ENCODE peak calls at places on chromosome 14, in eight cellular contexts. One of them, this sample, is unnamed.

GRCh38 chr14:39957290-39957689 is 525.1 kb upstream of the FBXO33 start:
- DNase-seq in H1: no peak
- DNase-seq in heart right ventricle: no peak
- DNase-seq in heart left ventricle: no peak
- DNase-seq in IMR-90: no peak
- DNase-seq in fibroblast of lung: no peak
- DNase-seq in ovary: no peak
- DNase-seq in stomach: no peak
- DNase-seq in this sample: no peak

GRCh38 chr14:46840971-46841729 is 189.6 kb upstream of the RPL10L start:
- DNase-seq in fibroblast of lung: no peak
- DNase-seq in heart right ventricle: no peak
- DNase-seq in H1: no peak
- DNase-seq in ovary: no peak
- DNase-seq in IMR-90: no peak
- DNase-seq in stomach: no peak
- DNase-seq in heart left ventricle: no peak
- DNase-seq in this sample: no peak

GRCh38 chr14:73383356-73383755 is 75.0 kb downstream of the NUMB start:
- DNase-seq in stomach: no peak
- DNase-seq in ovary: no peak
- DNase-seq in fibroblast of lung: no peak
- DNase-seq in H1: no peak
- DNase-seq in heart left ventricle: no peak
- DNase-seq in heart right ventricle: no peak
- DNase-seq in IMR-90: no peak
- DNase-seq in this sample: no peak

GRCh38 chr14:34981743-34982420 is 910 bp upstream of the SRP54 start:
- DNase-seq in heart left ventricle: no peak
- DNase-seq in IMR-90: peak
- DNase-seq in ovary: no peak
- DNase-seq in stomach: no peak
- DNase-seq in fibroblast of lung: no peak
- DNase-seq in heart right ventricle: no peak
- DNase-seq in H1: no peak
- DNase-seq in this sample: no peak

GRCh38 chr14:84129028-84129427 is 1400.9 kb upstream of the FLRT2 start:
- DNase-seq in IMR-90: no peak
- DNase-seq in fibroblast of lung: no peak
- DNase-seq in ovary: no peak
- DNase-seq in H1: no peak
- DNase-seq in heart left ventricle: no peak
- DNase-seq in stomach: no peak
- DNase-seq in heart right ventricle: no peak
- DNase-seq in this sample: no peak

GRCh38 chr14:100662850-100663527 is 63.7 kb upstream of the DLK1 start:
- DNase-seq in fibroblast of lung: peak
- DNase-seq in H1: no peak
- DNase-seq in ovary: peak
- DNase-seq in stomach: peak
- DNase-seq in heart right ventricle: peak
- DNase-seq in IMR-90: peak
- DNase-seq in heart left ventricle: peak
- DNase-seq in this sample: no peak

GRCh38 chr14:26549571-26549970 is 48.3 kb downstream of the NOVA1 start:
- DNase-seq in fibroblast of lung: no peak
- DNase-seq in ovary: no peak
- DNase-seq in H1: no peak
- DNase-seq in heart left ventricle: peak
- DNase-seq in IMR-90: no peak
- DNase-seq in heart right ventricle: no peak
- DNase-seq in stomach: no peak
- DNase-seq in this sample: no peak

GRCh38 chr14:93734086-93734822 is 54.0 kb downstream of the PRIMA1 start:
- DNase-seq in stomach: no peak
- DNase-seq in IMR-90: no peak
- DNase-seq in heart left ventricle: no peak
- DNase-seq in fibroblast of lung: no peak
- DNase-seq in ovary: no peak
- DNase-seq in heart right ventricle: no peak
- DNase-seq in H1: no peak
- DNase-seq in this sample: no peak

GRCh38 chr14:52146504-52146903 is 77.6 kb upstream of the NID2 start:
- DNase-seq in fibroblast of lung: peak
- DNase-seq in stomach: no peak
- DNase-seq in H1: no peak
- DNase-seq in heart right ventricle: no peak
- DNase-seq in heart left ventricle: no peak
- DNase-seq in IMR-90: no peak
- DNase-seq in ovary: no peak
- DNase-seq in this sample: no peak

GRCh38 chr14:104743461-104744380 is 9.2 kb upstream of the SIVA1 start:
- DNase-seq in heart left ventricle: peak
- DNase-seq in H1: no peak
- DNase-seq in heart right ventricle: no peak
- DNase-seq in ovary: no peak
- DNase-seq in stomach: no peak
- DNase-seq in IMR-90: peak
- DNase-seq in fibroblast of lung: no peak
- DNase-seq in this sample: no peak

GRCh38 chr14:53306926-53307325 is 153.8 kb upstream of the DDHD1 start:
- DNase-seq in stomach: no peak
- DNase-seq in H1: no peak
- DNase-seq in heart left ventricle: no peak
- DNase-seq in fibroblast of lung: peak
- DNase-seq in heart right ventricle: no peak
- DNase-seq in ovary: no peak
- DNase-seq in IMR-90: peak
- DNase-seq in this sample: peak

GRCh38 chr14:70707138-70708038 is 65.7 kb downstream of the TTC9 start:
- DNase-seq in H1: no peak
- DNase-seq in heart right ventricle: no peak
- DNase-seq in IMR-90: peak
- DNase-seq in stomach: no peak
- DNase-seq in ovary: no peak
- DNase-seq in fibroblast of lung: no peak
- DNase-seq in heart left ventricle: no peak
- DNase-seq in this sample: no peak

GRCh38 chr14:102819176-102819628 is 42.0 kb downstream of the TRAF3 start:
- DNase-seq in ovary: no peak
- DNase-seq in stomach: peak
- DNase-seq in heart left ventricle: no peak
- DNase-seq in IMR-90: no peak
- DNase-seq in H1: no peak
- DNase-seq in heart right ventricle: no peak
- DNase-seq in fibroblast of lung: no peak
- DNase-seq in this sample: no peak

GRCh38 chr14:69138189-69138535 is 14.8 kb downstream of the DCAF5 start:
- DNase-seq in heart right ventricle: no peak
- DNase-seq in H1: no peak
- DNase-seq in fibroblast of lung: peak
- DNase-seq in stomach: no peak
- DNase-seq in ovary: no peak
- DNase-seq in IMR-90: peak
- DNase-seq in heart left ventricle: no peak
- DNase-seq in this sample: no peak

GRCh38 chr14:76997257-76997970 is 31.1 kb downstream of the IRF2BPL start:
- DNase-seq in stomach: no peak
- DNase-seq in heart right ventricle: no peak
- DNase-seq in H1: no peak
- DNase-seq in fibroblast of lung: no peak
- DNase-seq in ovary: no peak
- DNase-seq in IMR-90: peak
- DNase-seq in heart left ventricle: no peak
- DNase-seq in this sample: no peak

GRCh38 chr14:105563347-105563737 is 37.0 kb downstream of the TMEM121 start:
- DNase-seq in H1: no peak
- DNase-seq in heart right ventricle: no peak
- DNase-seq in ovary: no peak
- DNase-seq in IMR-90: no peak
- DNase-seq in fibroblast of lung: no peak
- DNase-seq in heart left ventricle: no peak
- DNase-seq in stomach: no peak
- DNase-seq in this sample: no peak

GRCh38 chr14:79587194-79587593 is 624.1 kb downstream of the DIO2 start:
- DNase-seq in heart right ventricle: no peak
- DNase-seq in ovary: no peak
- DNase-seq in fibroblast of lung: peak
- DNase-seq in IMR-90: no peak
- DNase-seq in stomach: no peak
- DNase-seq in heart left ventricle: no peak
- DNase-seq in H1: no peak
- DNase-seq in this sample: no peak

GRCh38 chr14:24607635-24608492 is 1.6 kb downstream of the GZMH start:
- DNase-seq in IMR-90: no peak
- DNase-seq in fibroblast of lung: no peak
- DNase-seq in heart right ventricle: no peak
- DNase-seq in H1: no peak
- DNase-seq in stomach: no peak
- DNase-seq in heart left ventricle: no peak
- DNase-seq in ovary: no peak
- DNase-seq in this sample: no peak

GRCh38 chr14:92484132-92484823 is 29.3 kb upstream of the RIN3 start:
- DNase-seq in heart right ventricle: no peak
- DNase-seq in IMR-90: no peak
- DNase-seq in fibroblast of lung: no peak
- DNase-seq in H1: no peak
- DNase-seq in stomach: no peak
- DNase-seq in ovary: no peak
- DNase-seq in heart left ventricle: no peak
- DNase-seq in this sample: no peak

GRCh38 chr14:85417396-85417795 is 112.5 kb upstream of the FLRT2 start:
- DNase-seq in H1: no peak
- DNase-seq in stomach: no peak
- DNase-seq in IMR-90: no peak
- DNase-seq in heart right ventricle: no peak
- DNase-seq in fibroblast of lung: no peak
- DNase-seq in ovary: no peak
- DNase-seq in heart left ventricle: no peak
- DNase-seq in this sample: no peak

GRCh38 chr14:100402631-100403030 is 79.5 kb downstream of the SLC25A47 start:
- DNase-seq in IMR-90: no peak
- DNase-seq in H1: no peak
- DNase-seq in fibroblast of lung: no peak
- DNase-seq in heart left ventricle: no peak
- DNase-seq in ovary: no peak
- DNase-seq in stomach: no peak
- DNase-seq in heart right ventricle: no peak
- DNase-seq in this sample: no peak

GRCh38 chr14:61300754-61301153 is 19.6 kb upstream of the TMEM30B start:
- DNase-seq in stomach: no peak
- DNase-seq in fibroblast of lung: no peak
- DNase-seq in H1: no peak
- DNase-seq in ovary: no peak
- DNase-seq in heart right ventricle: no peak
- DNase-seq in heart left ventricle: no peak
- DNase-seq in IMR-90: no peak
- DNase-seq in this sample: no peak

GRCh38 chr14:32984531-32984930 is 45.9 kb downstream of the NPAS3 start:
- DNase-seq in fibroblast of lung: no peak
- DNase-seq in heart right ventricle: no peak
- DNase-seq in stomach: no peak
- DNase-seq in heart left ventricle: no peak
- DNase-seq in IMR-90: no peak
- DNase-seq in ovary: no peak
- DNase-seq in H1: no peak
- DNase-seq in this sample: no peak
- TF ChIP-seq CTCF in fibroblast of lung: no peak
- TF ChIP-seq CTCF in heart right ventricle: no peak
- TF ChIP-seq CTCF in stomach: no peak
- TF ChIP-seq CTCF in heart left ventricle: no peak
- TF ChIP-seq CTCF in IMR-90: no peak
- TF ChIP-seq CTCF in ovary: no peak
- TF ChIP-seq CTCF in H1: no peak
- TF ChIP-seq CTCF in this sample: no peak

DNA sequence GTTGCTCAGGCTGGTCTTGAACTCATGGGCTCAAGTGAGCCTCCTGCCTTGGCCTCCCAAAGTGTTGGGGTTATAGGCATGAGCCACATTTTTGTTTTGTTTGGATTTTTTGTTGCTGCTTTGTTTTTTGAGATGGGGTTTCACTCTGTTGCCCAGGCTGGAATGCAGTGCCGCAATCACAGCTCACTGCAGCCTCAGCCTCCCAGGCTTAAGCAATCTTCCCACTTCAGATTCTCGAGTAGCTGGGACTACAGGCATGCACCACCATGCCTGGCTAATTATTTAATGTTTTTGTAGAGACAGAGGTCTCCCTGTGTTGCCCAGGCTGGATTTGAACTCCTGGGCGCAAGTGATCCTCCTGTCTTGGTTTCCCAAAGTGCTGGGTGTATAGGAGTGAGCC is 5.7 kb upstream of the PLEK2 start:
- DNase-seq in stomach: no peak
- DNase-seq in heart right ventricle: no peak
- DNase-seq in heart left ventricle: no peak
- DNase-seq in IMR-90: peak
- DNase-seq in ovary: no peak
- DNase-seq in fibroblast of lung: no peak
- DNase-seq in H1: no peak
- DNase-seq in this sample: no peak
- H3K27ac ChIP-seq in stomach: no peak
- H3K27ac ChIP-seq in heart right ventricle: no peak
- H3K27ac ChIP-seq in heart left ventricle: no peak
- H3K27ac ChIP-seq in IMR-90: no peak
- H3K27ac ChIP-seq in ovary: no peak
- H3K27ac ChIP-seq in fibroblast of lung: no peak
- H3K27ac ChIP-seq in H1: no peak
- H3K27ac ChIP-seq in this sample: no peak

GRCh38 chr14:89240414-89240813 is 176.6 kb downstream of the FOXN3 start:
- DNase-seq in heart left ventricle: no peak
- DNase-seq in stomach: no peak
- DNase-seq in heart right ventricle: no peak
- DNase-seq in H1: no peak
- DNase-seq in IMR-90: peak
- DNase-seq in ovary: no peak
- DNase-seq in fibroblast of lung: no peak
- DNase-seq in this sample: no peak
- H3K4me3 ChIP-seq in heart left ventricle: no peak
- H3K4me3 ChIP-seq in stomach: no peak
- H3K4me3 ChIP-seq in heart right ventricle: no peak
- H3K4me3 ChIP-seq in H1: no peak
- H3K4me3 ChIP-seq in IMR-90: no peak
- H3K4me3 ChIP-seq in ovary: no peak
- H3K4me3 ChIP-seq in fibroblast of lung: no peak
- H3K4me3 ChIP-seq in this sample: no peak

DNA sequence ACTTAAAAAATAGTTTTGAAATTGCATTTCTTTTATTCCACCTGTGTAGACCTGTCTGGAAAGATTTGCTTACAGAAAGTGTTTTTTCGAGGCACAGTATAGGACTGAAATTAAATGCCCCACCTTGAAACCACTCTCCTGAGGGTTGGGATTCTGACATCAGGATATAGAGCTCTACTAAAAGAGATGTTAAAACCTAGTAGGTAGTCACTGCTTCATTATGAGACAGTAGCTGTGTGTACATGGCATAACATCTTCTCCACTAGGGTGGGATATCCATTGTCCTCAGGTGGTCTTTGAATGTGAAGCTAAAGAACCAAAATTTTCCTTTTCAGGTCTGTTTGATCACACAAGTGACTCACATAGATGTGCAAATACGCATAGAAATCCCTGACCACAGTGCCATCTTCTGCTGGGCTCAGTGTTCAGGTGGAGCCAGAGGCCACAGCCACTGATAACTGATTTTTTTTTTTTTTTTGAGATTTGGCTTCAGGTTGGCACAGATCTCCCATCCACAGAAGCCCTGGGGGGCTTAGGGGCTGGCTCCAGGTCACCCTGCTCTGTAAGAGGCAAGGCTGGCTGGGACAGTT is 125.6 kb downstream of the DAAM1 start:
- DNase-seq in heart right ventricle: no peak
- DNase-seq in ovary: no peak
- DNase-seq in IMR-90: no peak
- DNase-seq in fibroblast of lung: no peak
- DNase-seq in H1: no peak
- DNase-seq in stomach: no peak
- DNase-seq in heart left ventricle: no peak
- DNase-seq in this sample: no peak
- TF ChIP-seq CTCF in heart right ventricle: no peak
- TF ChIP-seq CTCF in ovary: no peak
- TF ChIP-seq CTCF in IMR-90: no peak
- TF ChIP-seq CTCF in fibroblast of lung: no peak
- TF ChIP-seq CTCF in H1: no peak
- TF ChIP-seq CTCF in stomach: no peak
- TF ChIP-seq CTCF in heart left ventricle: no peak
- TF ChIP-seq CTCF in this sample: no peak

This sample was measured in dorsolateral prefrontal cortex.